ENCODE peak calls at places on chromosome 12, in ten cellular contexts. Z is stromal cell of bone marrow; L is NCI-H2081; V is heart right ventricle; K is HepG2; J is activated CD4-positive, alpha-beta T cell treated with anti-CD3 and anti-CD28 coated beads, Interleukin-2, amount 50 U/mL, for 1 hour; R is stimulated activated CD8-positive, alpha-beta memory T cell treated with anti-CD3 and anti-CD28 coated beads, Interleukin-15, amount 100 ng/mL, for 4 hours; H is posterior cingulate gyrus; D is GF-D8; I is activated naive CD4-positive, alpha-beta T cell treated with anti-CD3 and anti-CD28 coated beads for 36 hours. C is an unnamed sample.

GRCh38 chr12:86256169-86256568 is at the start of gene MGAT4C:
- DNase-seq in Z (no peak), L (peak), V (no peak), K (no peak), J (no peak), R (no peak), H (no peak), D (no peak), I (no peak), C (no peak)

GRCh38 chr12:65958456-65958855 is 134.2 kb downstream of the HMGA2 start:
- DNase-seq in Z (no peak), L (no peak), V (no peak), K (no peak), J (no peak), R (no peak), H (no peak), D (no peak), I (no peak), C (no peak)

GRCh38 chr12:96879301-96879700 is 27.8 kb upstream of the NEDD1 start:
- DNase-seq in Z (no peak), L (no peak), V (no peak), K (no peak), J (no peak), R (no peak), H (no peak), D (no peak), I (no peak), C (no peak)

GRCh38 chr12:52720487-52720886 is 17.2 kb upstream of the KRT77 start:
- DNase-seq in Z (no peak), L (no peak), V (no peak), K (no peak), J (no peak), R (no peak), H (no peak), D (no peak), I (no peak), C (no peak)

GRCh38 chr12:32561931-32562341 is 117.2 kb upstream of the DNM1L start:
- DNase-seq in Z (no peak), L (no peak), V (no peak), K (peak), J (no peak), R (no peak), H (no peak), D (no peak), I (no peak), C (no peak)

GRCh38 chr12:52521175-52521574 is 981 bp upstream of the KRT5 start:
- DNase-seq in Z (no peak), L (no peak), V (no peak), K (no peak), J (no peak), R (no peak), H (no peak), D (no peak), I (no peak), C (no peak)

GRCh38 chr12:45257185-45257585 is 41.3 kb downstream of the ANO6 start:
- DNase-seq in Z (no peak), L (no peak), V (no peak), K (no peak), J (no peak), R (no peak), H (no peak), D (peak), I (peak), C (no peak)

GRCh38 chr12:92696240-92696639 is 6.5 kb upstream of the PLEKHG7 start:
- DNase-seq in Z (peak), L (no peak), V (no peak), K (no peak), J (no peak), R (no peak), H (peak), D (no peak), I (no peak), C (peak)

GRCh38 chr12:132686831-132687210 is 321 bp downstream of the POLE start:
- DNase-seq in Z (no peak), L (peak), V (no peak), K (no peak), J (no peak), R (no peak), H (peak), D (no peak), I (no peak), C (peak)

GRCh38 chr12:106919910-106920544 is 35.7 kb upstream of the TMEM263 start:
- DNase-seq in Z (peak), L (peak), V (peak), K (peak), J (no peak), R (no peak), H (no peak), D (no peak), I (peak), C (no peak)

GRCh38 chr12:102232446-102232845 is 34.8 kb upstream of the PMCH start:
- DNase-seq in Z (peak), L (no peak), V (peak), K (no peak), J (no peak), R (no peak), H (no peak), D (no peak), I (no peak), C (no peak)